ENCODE peak calls at places on chromosomes 6 and 20, in nine cellular contexts. H is naive thymus-derived CD8-positive, alpha-beta T cell; S is upper lobe of left lung; E is RWPE2; W is stimulated activated naive CD8-positive, alpha-beta T cell treated with anti-CD3 and anti-CD28 coated beads, Interleukin-15, Interleukin-2, amounts not matched to agents 100 U/mL and 50 U/mL, for 24 hours; U is HCT116; X is sciatic nerve; Z is activated naive CD8-positive, alpha-beta T cell treated with anti-CD3 and anti-CD28 coated beads, Interleukin-2, amount 50 U/mL, for 24 hours; M is omental fat pad. T is an unnamed sample.
A peak's percentile ranks its signal among the peaks of the same experiment; 100 is the strongest.

GRCh38 chr6:28207244-28208179 is 17.6 kb upstream of the ZSCAN9 start:
- ATAC-seq in Z (peak; percentile 42), U (no peak), S (peak; percentile 81), W (peak; percentile 57), X (no peak), E (peak; percentile 66), M (no peak), H (peak; percentile 57), T (no peak)

GRCh38 chr6:130212215-130212874 is 10.4 kb downstream of the SAMD3 start:
- ATAC-seq in W (no peak), U (no peak), M (no peak), S (no peak), X (no peak), H (no peak), E (no peak), Z (no peak), T (no peak)

GRCh38 chr20:47857994-47858557 is 72.8 kb upstream of the SULF2 start:
- ATAC-seq in S (no peak), M (peak; percentile 68), E (no peak), Z (no peak), H (no peak), W (no peak), U (no peak), X (peak; percentile 77), T (peak; percentile 65)

GRCh38 chr6:44269921-44270525 is at the start of gene TMEM151B:
- ATAC-seq in E (no peak), Z (no peak), X (no peak), H (no peak), M (no peak), S (no peak), W (no peak), U (no peak), T (no peak)

GRCh38 chr20:63765918-63766317 is 26.3 kb downstream of the SLC2A4RG start:
- ATAC-seq in W (no peak), U (no peak), M (no peak), Z (no peak), S (no peak), X (no peak), E (no peak), H (no peak), T (no peak)

GRCh38 chr20:36855241-36855657 is 20.7 kb upstream of the TLDC2 start:
- ATAC-seq in E (peak; percentile 0), U (no peak), H (no peak), M (no peak), S (no peak), Z (no peak), X (peak; percentile 6), W (no peak), T (peak; percentile 26)

GRCh38 chr6:21603516-21603952 is 10.0 kb downstream of the SOX4 start:
- ATAC-seq in S (no peak), W (no peak), H (no peak), E (no peak), X (no peak), U (no peak), M (no peak), Z (no peak), T (no peak)

GRCh38 chr20:40744494-40745175 is 55.6 kb upstream of the MAFB start:
- ATAC-seq in S (no peak), M (no peak), W (no peak), E (no peak), H (no peak), Z (no peak), X (no peak), U (no peak), T (no peak)

GRCh38 chr6:52504778-52505127 is 72.1 kb downstream of the TRAM2 start:
- ATAC-seq in W (no peak), Z (no peak), E (no peak), M (no peak), S (no peak), U (no peak), H (no peak), X (peak; percentile 4), T (no peak)